ENCODE peak calls at places on chromosomes 16 and 17, in seven cellular contexts. One of them, this sample, is unnamed.

GRCh38 chr17:28204751-28205150 is 114.2 kb upstream of the TMEM97 start:
- DNase-seq in neural progenitor cell: no peak
- DNase-seq in H9: no peak
- DNase-seq in H1: no peak
- DNase-seq in hepatocyte: no peak
- DNase-seq in MM.1S: no peak
- DNase-seq in GM12878: no peak
- DNase-seq in this sample: no peak

GRCh38 chr17:75889454-75889853 is 7.3 kb downstream of the TRIM65 start:
- DNase-seq in H1: no peak
- DNase-seq in H9: no peak
- DNase-seq in GM12878: no peak
- DNase-seq in hepatocyte: no peak
- DNase-seq in MM.1S: no peak
- DNase-seq in neural progenitor cell: no peak
- DNase-seq in this sample: no peak

GRCh38 chr17:34858941-34859562 is 102.2 kb downstream of the CCT6B start:
- DNase-seq in hepatocyte: no peak
- DNase-seq in GM12878: no peak
- DNase-seq in H1: no peak
- DNase-seq in MM.1S: no peak
- DNase-seq in H9: no peak
- DNase-seq in neural progenitor cell: no peak
- DNase-seq in this sample: peak; percentile 12

GRCh38 chr17:12256380-12256995 is 235.8 kb downstream of the MAP2K4 start:
- DNase-seq in H9: no peak
- DNase-seq in neural progenitor cell: peak; percentile 64
- DNase-seq in hepatocyte: peak; percentile 70
- DNase-seq in GM12878: peak; percentile 3
- DNase-seq in MM.1S: peak; percentile 15
- DNase-seq in H1: no peak
- DNase-seq in this sample: peak; percentile 39

GRCh38 chr17:37818689-37819088 is 73.8 kb upstream of the HNF1B start:
- DNase-seq in H9: no peak
- DNase-seq in neural progenitor cell: no peak
- DNase-seq in GM12878: no peak
- DNase-seq in MM.1S: peak; percentile 93
- DNase-seq in H1: no peak
- DNase-seq in hepatocyte: no peak
- DNase-seq in this sample: no peak

GRCh38 chr16:86616906-86617305 is 38.6 kb downstream of the FOXL1 start:
- DNase-seq in neural progenitor cell: no peak
- DNase-seq in H9: no peak
- DNase-seq in MM.1S: no peak
- DNase-seq in H1: no peak
- DNase-seq in hepatocyte: no peak
- DNase-seq in GM12878: no peak
- DNase-seq in this sample: peak; percentile 69

GRCh38 chr17:30173649-30174048 is 57.0 kb downstream of the NSRP1 start:
- DNase-seq in GM12878: peak; percentile 68
- DNase-seq in MM.1S: peak; percentile 74
- DNase-seq in neural progenitor cell: no peak
- DNase-seq in H9: no peak
- DNase-seq in H1: no peak
- DNase-seq in hepatocyte: no peak
- DNase-seq in this sample: no peak

GRCh38 chr16:48393843-48394703 is 8.9 kb upstream of the SIAH1 start:
- DNase-seq in H9: no peak
- DNase-seq in neural progenitor cell: no peak
- DNase-seq in MM.1S: no peak
- DNase-seq in H1: no peak
- DNase-seq in GM12878: no peak
- DNase-seq in hepatocyte: no peak
- DNase-seq in this sample: no peak

GRCh38 chr16:9235837-9236236 is 144.4 kb downstream of the HAPSTR1 start:
- DNase-seq in H1: no peak
- DNase-seq in H9: no peak
- DNase-seq in hepatocyte: no peak
- DNase-seq in neural progenitor cell: no peak
- DNase-seq in MM.1S: no peak
- DNase-seq in GM12878: no peak
- DNase-seq in this sample: no peak

GRCh38 chr17:67983289-67983688 is 13.0 kb downstream of the C17orf58 start:
- DNase-seq in neural progenitor cell: no peak
- DNase-seq in hepatocyte: no peak
- DNase-seq in H9: no peak
- DNase-seq in GM12878: no peak
- DNase-seq in H1: no peak
- DNase-seq in MM.1S: no peak
- DNase-seq in this sample: no peak

GRCh38 chr17:67982034-67982640 is 14.1 kb downstream of the C17orf58 start:
- DNase-seq in H1: no peak
- DNase-seq in H9: no peak
- DNase-seq in neural progenitor cell: no peak
- DNase-seq in MM.1S: no peak
- DNase-seq in hepatocyte: no peak
- DNase-seq in GM12878: no peak
- DNase-seq in this sample: no peak

GRCh38 chr17:67980456-67980855 is 15.8 kb downstream of the C17orf58 start:
- DNase-seq in MM.1S: no peak
- DNase-seq in H9: no peak
- DNase-seq in GM12878: no peak
- DNase-seq in H1: no peak
- DNase-seq in neural progenitor cell: no peak
- DNase-seq in hepatocyte: no peak
- DNase-seq in this sample: no peak

GRCh38 chr17:67982686-67983085 is 13.6 kb downstream of the C17orf58 start:
- DNase-seq in MM.1S: no peak
- DNase-seq in hepatocyte: no peak
- DNase-seq in GM12878: no peak
- DNase-seq in H9: no peak
- DNase-seq in H1: no peak
- DNase-seq in neural progenitor cell: no peak
- DNase-seq in this sample: no peak
- H3K27ac ChIP-seq in MM.1S: no peak overlapping the region
- H3K27ac ChIP-seq in hepatocyte: no peak overlapping the region
- H3K27ac ChIP-seq in GM12878: no peak overlapping the region
- H3K27ac ChIP-seq in H9: no peak overlapping the region
- H3K27ac ChIP-seq in H1: no peak overlapping the region
- H3K27ac ChIP-seq in neural progenitor cell: peak overlapping the region; percentile 43
- H3K27ac ChIP-seq in this sample: no peak overlapping the region

DNA sequence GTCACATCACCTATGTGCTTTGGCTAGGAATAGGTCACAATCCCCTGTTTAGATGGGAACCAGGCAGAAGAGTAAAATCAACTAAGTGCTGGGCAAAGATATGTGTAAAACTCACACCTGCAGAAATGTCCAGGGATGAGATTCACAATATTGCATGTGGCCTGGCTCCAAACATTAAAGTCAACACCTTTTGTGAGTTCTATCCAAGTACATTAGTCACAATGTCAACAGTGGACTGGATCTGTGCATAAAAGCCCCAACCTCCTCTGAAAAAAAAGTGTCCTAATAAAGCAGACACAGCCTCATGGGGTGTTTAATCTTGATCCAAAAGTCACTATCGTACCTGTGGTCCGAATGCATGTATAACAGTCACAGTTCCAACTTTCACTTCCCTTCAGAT is 1990.3 kb downstream of the TP53TG3F start:
- DNase-seq in H1: no peak
- DNase-seq in MM.1S: no peak
- DNase-seq in neural progenitor cell: no peak
- DNase-seq in hepatocyte: no peak
- DNase-seq in H9: no peak
- DNase-seq in GM12878: no peak
- DNase-seq in this sample: no peak
- H3K9me3 ChIP-seq in H1: peaks cover 90% of the 10 kb centered on the region
- H3K9me3 ChIP-seq in MM.1S: no peaks in the 10 kb centered on the region
- H3K9me3 ChIP-seq in neural progenitor cell: peaks cover 26% of the 10 kb centered on the region
- H3K9me3 ChIP-seq in hepatocyte: peaks cover 7% of the 10 kb centered on the region
- H3K9me3 ChIP-seq in H9: peaks cover 98% of the 10 kb centered on the region
- H3K9me3 ChIP-seq in GM12878: peaks cover 4% of the 10 kb centered on the region
- H3K9me3 ChIP-seq in this sample: peaks cover 12% of the 10 kb centered on the region

DNA sequence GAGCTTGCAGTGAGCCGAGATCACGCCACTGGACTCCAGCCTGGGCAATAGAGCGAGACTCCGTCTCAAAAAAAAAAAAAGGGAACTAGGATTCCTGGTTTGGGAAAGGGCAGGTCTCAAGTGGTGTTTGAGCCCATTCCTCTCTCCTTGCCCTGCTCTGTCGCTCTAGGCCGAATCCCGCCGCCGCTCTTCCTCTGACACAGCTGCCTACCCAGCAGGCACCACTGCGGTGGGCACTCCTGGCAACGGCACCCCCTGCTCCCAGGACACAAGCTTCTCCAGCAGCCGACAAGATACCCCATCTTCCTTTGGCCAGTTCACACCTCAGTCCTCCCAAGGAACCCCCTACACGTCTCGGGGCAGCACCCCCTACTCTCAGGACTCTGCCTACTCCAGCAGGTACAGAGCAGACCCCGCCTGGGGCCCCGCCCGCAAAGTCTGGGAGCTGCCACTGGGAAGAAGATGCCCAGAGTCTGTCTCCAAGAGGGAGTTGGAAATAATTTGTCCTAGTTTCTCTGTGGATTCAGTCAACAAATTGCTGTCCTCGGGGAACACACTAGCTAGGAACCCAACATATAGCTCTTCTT is 6.5 kb downstream of the SETD1A start:
- DNase-seq in H9: no peak
- DNase-seq in MM.1S: no peak
- DNase-seq in hepatocyte: no peak
- DNase-seq in neural progenitor cell: no peak
- DNase-seq in H1: no peak
- DNase-seq in GM12878: no peak
- DNase-seq in this sample: no peak
- H2AFZ ChIP-seq in H9: no peak overlapping the region
- H2AFZ ChIP-seq in MM.1S: no peak overlapping the region
- H2AFZ ChIP-seq in hepatocyte: no peak overlapping the region
- H2AFZ ChIP-seq in neural progenitor cell: no peak overlapping the region
- H2AFZ ChIP-seq in H1: no peak overlapping the region
- H2AFZ ChIP-seq in GM12878: no peak overlapping the region
- H2AFZ ChIP-seq in this sample: no peak overlapping the region

DNA sequence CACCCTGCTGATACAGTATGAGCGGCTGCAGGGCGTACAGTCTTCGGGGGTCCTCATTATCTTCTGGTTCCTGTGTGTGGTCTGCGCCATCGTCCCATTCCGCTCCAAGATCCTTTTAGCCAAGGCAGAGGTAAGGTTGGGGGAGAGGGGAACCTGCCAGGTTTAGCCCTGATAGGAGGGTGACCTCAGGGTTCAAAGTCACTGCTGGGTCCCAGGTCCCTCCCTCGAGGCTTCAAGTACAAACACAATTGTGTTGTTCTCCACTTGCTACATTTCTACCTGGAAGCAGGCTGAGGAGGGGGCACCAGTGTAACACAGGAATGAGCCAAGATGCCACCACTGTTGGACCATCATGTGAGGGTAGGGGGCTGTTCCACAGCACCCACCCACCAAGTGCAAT is 22.4 kb downstream of the ABCC3 start:
- DNase-seq in H1: no peak
- DNase-seq in neural progenitor cell: no peak
- DNase-seq in MM.1S: no peak
- DNase-seq in H9: no peak
- DNase-seq in hepatocyte: no peak
- DNase-seq in GM12878: no peak
- DNase-seq in this sample: no peak
- H3K27ac ChIP-seq in H1: no peak overlapping the region
- H3K27ac ChIP-seq in neural progenitor cell: no peak overlapping the region
- H3K27ac ChIP-seq in MM.1S: no peak overlapping the region
- H3K27ac ChIP-seq in H9: no peak overlapping the region
- H3K27ac ChIP-seq in hepatocyte: no peak overlapping the region
- H3K27ac ChIP-seq in GM12878: no peak overlapping the region
- H3K27ac ChIP-seq in this sample: no peak overlapping the region

GRCh38 chr16:3413730-3414379 is 12.8 kb downstream of the ZNF174 start:
- DNase-seq in MM.1S: no peak
- DNase-seq in neural progenitor cell: no peak
- DNase-seq in hepatocyte: no peak
- DNase-seq in GM12878: no peak
- DNase-seq in H9: no peak
- DNase-seq in H1: no peak
- DNase-seq in this sample: no peak
- H3K9me3 ChIP-seq in MM.1S: no peaks in the 10 kb centered on the region
- H3K9me3 ChIP-seq in neural progenitor cell: peaks cover 29% of the 10 kb centered on the region
- H3K9me3 ChIP-seq in hepatocyte: peaks cover 23% of the 10 kb centered on the region
- H3K9me3 ChIP-seq in GM12878: peaks cover 9% of the 10 kb centered on the region
- H3K9me3 ChIP-seq in H9: peaks cover 50% of the 10 kb centered on the region
- H3K9me3 ChIP-seq in H1: peaks cover 81% of the 10 kb centered on the region
- H3K9me3 ChIP-seq in this sample: peaks cover 2% of the 10 kb centered on the region

GRCh38 chr16:4328580-4329353 is 12.9 kb downstream of the GLIS2 start:
- DNase-seq in neural progenitor cell: no peak
- DNase-seq in MM.1S: no peak
- DNase-seq in H9: no peak
- DNase-seq in GM12878: no peak
- DNase-seq in hepatocyte: no peak
- DNase-seq in H1: no peak
- DNase-seq in this sample: no peak
- H2AFZ ChIP-seq in neural progenitor cell: no peak overlapping the region
- H2AFZ ChIP-seq in MM.1S: peak overlapping the region; percentile 30
- H2AFZ ChIP-seq in H9: no peak overlapping the region
- H2AFZ ChIP-seq in GM12878: peak overlapping the region; percentile 17
- H2AFZ ChIP-seq in hepatocyte: no peak overlapping the region
- H2AFZ ChIP-seq in H1: no peak overlapping the region
- H2AFZ ChIP-seq in this sample: peak overlapping the region; percentile 13

This sample was measured in endothelial cell of umbilical vein.